ENCODE peak calls at places on chromosome 4, in four cellular contexts. P is nephron progenitor cell, D is astrocyte of the spinal cord, F is HL-60. M is an unnamed sample.
A peak's percentile ranks its signal among the peaks of the same experiment; 100 is the strongest.

GRCh38 chr4:151409470-151410313 is 716 bp downstream of the FHIP1A start:
- DNase-seq in P (peak; percentile 66), D (peak; percentile 8), F (peak; percentile 52), M (peak; percentile 75)

GRCh38 chr4:11297627-11298026 is 131.1 kb downstream of the HS3ST1 start:
- DNase-seq in P (no peak), D (no peak), F (no peak), M (no peak)

GRCh38 chr4:183422962-183423653 is 21.3 kb upstream of the CDKN2AIP start:
- DNase-seq in P (no peak), D (peak; percentile 32), F (no peak), M (peak; percentile 66)

GRCh38 chr4:42282081-42282901 is 115.0 kb upstream of the SHISA3 start:
- DNase-seq in P (peak; percentile 58), D (peak; percentile 77), F (peak; percentile 65), M (peak; percentile 86)

GRCh38 chr4:7906171-7906581 is 33.5 kb downstream of the AFAP1 start:
- DNase-seq in P (no peak), D (peak; percentile 66), F (no peak), M (no peak)

GRCh38 chr4:104421576-104421975 is 73.1 kb downstream of the CXXC4 start:
- DNase-seq in P (no peak), D (no peak), F (no peak), M (no peak)

GRCh38 chr4:118772149-118773081 is 63.5 kb downstream of the SEC24D start:
- DNase-seq in P (no peak), D (peak; percentile 63), F (no peak), M (peak; percentile 56)

GRCh38 chr4:136001791-136002190 is 1530.5 kb downstream of the PCDH18 start:
- DNase-seq in P (no peak), D (no peak), F (no peak), M (no peak)

GRCh38 chr4:123421942-123422781 is 25.6 kb downstream of the SPRY1 start:
- DNase-seq in P (no peak), D (no peak), F (no peak), M (no peak)

GRCh38 chr4:70801265-70801809 is 38.4 kb downstream of the GRSF1 start:
- DNase-seq in P (no peak), D (no peak), F (no peak), M (no peak)

GRCh38 chr4:123750044-123750443 is 353.4 kb downstream of the SPRY1 start:
- DNase-seq in P (peak; percentile 41), D (peak; percentile 33), F (peak; percentile 9), M (no peak)

GRCh38 chr4:160423879-160424451 is 1321.1 kb downstream of the RAPGEF2 start:
- DNase-seq in P (no peak), D (peak; percentile 59), F (no peak), M (peak; percentile 77)

GRCh38 chr4:101355767-101356702 is 8.7 kb upstream of the PPP3CA start:
- DNase-seq in P (no peak), D (peak; percentile 84), F (no peak), M (peak; percentile 80)

GRCh38 chr4:177485528-177485927 is 43.3 kb upstream of the AGA start:
- DNase-seq in P (no peak), D (peak; percentile 89), F (no peak), M (no peak)

GRCh38 chr4:818106-818921 is 7.6 kb downstream of the CPLX1 start:
- DNase-seq in P (no peak), D (no peak), F (no peak), M (no peak)

GRCh38 chr4:71026086-71026485 is 32.6 kb downstream of the DCK start:
- DNase-seq in P (no peak), D (peak; percentile 77), F (no peak), M (peak; percentile 85)

GRCh38 chr4:70183168-70183939 is 12.2 kb upstream of the ODAM start:
- DNase-seq in P (peak; percentile 50), D (peak; percentile 32), F (peak; percentile 15), M (peak; percentile 62)

GRCh38 chr4:74190919-74191397 is 33.0 kb downstream of the MTHFD2L start:
- DNase-seq in P (no peak), D (no peak), F (no peak), M (no peak)

GRCh38 chr4:88937081-88937480 is 119.9 kb downstream of the FAM13A start:
- DNase-seq in P (no peak), D (peak; percentile 24), F (no peak), M (no peak)

GRCh38 chr4:73883306-73883705 is 14.1 kb downstream of the CXCL1 start:
- DNase-seq in P (no peak), D (peak; percentile 89), F (no peak), M (peak; percentile 55)

GRCh38 chr4:7929530-7929951 is 10.1 kb downstream of the AFAP1 start:
- DNase-seq in P (no peak), D (peak; percentile 58), F (no peak), M (peak; percentile 84)

GRCh38 chr4:94419956-94420355 is 31.8 kb upstream of the PDLIM5 start:
- DNase-seq in P (no peak), D (no peak), F (no peak), M (peak; percentile 85)

GRCh38 chr4:128385683-128386304 is 98.2 kb upstream of the PGRMC2 start:
- DNase-seq in P (no peak), D (peak; percentile 89), F (no peak), M (peak; percentile 91)
- TF ChIP-seq CTCF in P (no peak), D (peak; percentile 6), F (no peak), M (no peak)

GRCh38 chr4:25842229-25842840 is 20.5 kb downstream of the SEL1L3 start:
- DNase-seq in P (no peak), D (no peak), F (no peak), M (no peak)
- TF ChIP-seq CTCF in P (no peak), D (no peak), F (no peak), M (no peak)

DNA sequence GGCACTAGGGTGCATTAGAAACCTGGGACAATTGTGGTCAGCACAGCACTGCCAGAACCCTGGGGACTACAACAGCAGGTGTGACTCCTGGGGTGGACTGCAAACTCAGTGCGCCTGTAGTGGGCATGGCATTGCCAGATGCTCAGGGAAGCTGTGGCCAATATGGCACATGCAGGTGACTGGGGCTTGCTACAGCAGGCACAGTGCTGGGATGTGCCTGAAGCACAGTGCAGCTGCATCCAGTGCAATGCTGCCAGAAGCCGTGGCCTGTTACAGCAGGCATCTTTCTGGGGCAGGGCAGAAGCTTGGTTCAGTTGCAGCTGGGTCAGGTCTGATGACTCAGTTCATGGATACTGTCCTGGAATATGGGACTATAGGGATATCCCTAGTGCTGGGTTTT is 445.8 kb downstream of the CCSER1 start:
- DNase-seq in P (no peak), D (no peak), F (no peak), M (peak; percentile 4)
- TF ChIP-seq CTCF in P (no peak), D (no peak), F (no peak), M (no peak)

DNA sequence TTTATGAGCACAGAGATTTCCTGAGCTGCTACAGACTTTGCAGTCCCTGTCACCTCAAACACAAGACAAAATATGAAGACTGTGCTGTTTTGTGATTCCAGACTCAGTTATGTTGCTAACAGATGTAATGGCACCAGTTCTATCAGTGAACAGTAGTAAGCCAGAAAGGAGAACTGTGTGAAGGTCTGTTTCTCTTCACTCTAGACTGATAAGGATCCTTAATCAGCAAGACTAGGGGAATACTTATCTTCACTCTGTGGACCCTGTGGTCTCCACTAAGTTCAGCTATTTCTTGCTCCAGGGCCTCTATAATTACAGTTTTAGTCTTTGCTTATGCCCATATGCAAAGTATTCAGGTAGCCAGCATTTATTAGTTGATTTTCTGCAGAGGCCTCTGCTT is 82.6 kb downstream of the ANXA5 start:
- DNase-seq in P (no peak), D (no peak), F (no peak), M (no peak)
- TF ChIP-seq CTCF in P (no peak), D (no peak), F (no peak), M (no peak)

GRCh38 chr4:140423106-140423505 is 4.3 kb downstream of the CLGN start:
- DNase-seq in P (no peak), D (peak; percentile 19), F (no peak), M (no peak)

GRCh38 chr4:140427104-140427918 is at the start of gene CLGN:
- DNase-seq in P (peak; percentile 95), D (peak; percentile 61), F (peak; percentile 50), M (peak; percentile 65)

GRCh38 chr4:140426610-140427103 is 791 bp downstream of the CLGN start:
- DNase-seq in P (peak; percentile 55), D (peak; percentile 18), F (no peak), M (no peak)

GRCh38 chr4:140427919-140428471 is 547 bp upstream of the CLGN start:
- DNase-seq in P (no peak), D (no peak), F (peak; percentile 33), M (peak; percentile 69)
- TF ChIP-seq CTCF in P (no peak), D (no peak), F (no peak), M (no peak)

GRCh38 chr4:57018930-57019329 is 40.2 kb downstream of the POLR2B start:
- DNase-seq in P (no peak), D (no peak), F (no peak), M (no peak)
- TF ChIP-seq CTCF in P (no peak), D (no peak), F (no peak), M (no peak)

GRCh38 chr4:86592553-86593249 is 1.4 kb upstream of the PTPN13 start:
- DNase-seq in P (no peak), D (peak; percentile 18), F (no peak), M (no peak)

GRCh38 chr4:86593726-86594558 is at the start of gene PTPN13:
- DNase-seq in P (peak; percentile 99), D (peak; percentile 99), F (peak; percentile 48), M (peak; percentile 100)

GRCh38 chr4:86596802-86597201 is 2.7 kb downstream of the PTPN13 start:
- DNase-seq in P (no peak), D (peak; percentile 26), F (no peak), M (peak; percentile 38)

GRCh38 chr4:86595426-86595805 is 1.3 kb downstream of the PTPN13 start:
- DNase-seq in P (peak; percentile 15), D (no peak), F (no peak), M (peak; percentile 62)

DNA sequence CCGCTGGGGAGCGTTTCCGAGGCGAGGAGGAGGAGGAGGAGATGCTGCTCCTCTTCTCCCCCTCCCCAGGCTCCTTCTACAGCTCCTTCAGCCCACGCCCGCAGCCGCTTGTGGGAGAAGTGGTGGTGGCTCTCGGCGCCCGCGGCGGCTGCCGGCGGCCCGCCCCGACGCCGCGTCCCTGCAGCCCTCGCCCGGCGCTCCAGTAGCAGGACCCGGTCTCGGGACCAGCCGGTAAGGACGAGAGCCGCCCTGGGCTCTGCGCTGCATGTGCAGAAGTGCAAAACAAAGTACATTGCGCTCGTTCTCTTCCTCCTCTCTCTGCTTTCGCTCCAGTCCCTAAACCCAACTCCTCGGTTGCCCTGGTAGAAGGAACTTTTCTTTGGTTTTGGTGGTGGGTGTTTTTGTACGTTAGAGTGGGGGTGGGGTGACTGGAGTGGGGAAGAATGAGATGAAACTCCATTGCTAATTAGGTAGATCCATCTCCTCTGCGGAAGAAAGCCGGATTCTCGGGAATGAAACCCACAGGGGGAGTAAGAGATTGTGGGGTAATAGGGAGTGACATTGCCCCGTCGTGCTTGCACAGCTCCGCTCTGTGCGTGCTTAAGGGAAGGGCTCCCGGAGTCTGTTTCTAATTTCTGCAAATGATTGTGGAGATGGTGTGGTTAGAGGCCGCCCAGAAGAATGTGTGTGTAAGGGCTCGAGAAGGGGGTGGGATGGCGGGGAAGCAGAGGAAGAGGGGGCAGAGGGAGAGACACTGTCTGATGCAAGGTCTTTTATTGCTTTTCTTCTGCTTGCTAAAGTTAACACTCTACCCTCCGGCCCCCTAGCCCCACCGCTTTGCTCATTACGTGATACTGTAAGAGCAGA is 677 bp downstream of the PTPN13 start:
- DNase-seq in P (peak; percentile 43), D (peak; percentile 88), F (peak; percentile 23), M (peak; percentile 71)
- TF ChIP-seq CTCF in P (no peak), D (peak; percentile 16), F (no peak), M (no peak)

DNA sequence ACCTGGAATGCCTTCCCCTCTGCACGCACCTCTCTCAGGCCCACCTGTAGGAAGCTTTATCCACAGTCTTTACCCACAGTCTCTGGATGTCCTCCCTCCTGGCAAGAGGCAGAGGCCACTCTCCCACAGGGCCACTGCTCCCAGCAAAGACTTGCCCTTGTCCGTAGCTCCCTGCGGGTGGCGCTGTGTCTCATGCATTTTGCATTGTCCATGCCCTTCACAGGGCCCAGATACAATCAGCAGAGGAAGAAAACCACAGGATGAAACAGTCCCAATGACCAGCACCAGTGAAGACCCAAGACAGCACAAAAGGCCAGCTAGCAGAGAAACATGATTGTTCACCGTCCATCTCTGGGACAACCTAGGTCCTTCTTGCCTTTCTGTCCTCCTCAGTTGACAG is 2.1 kb upstream of the NSG1 start:
- DNase-seq in P (peak; percentile 35), D (no peak), F (peak; percentile 6), M (peak; percentile 68)
- TF ChIP-seq CTCF in P (peak; percentile 18), D (peak; percentile 37), F (peak; percentile 18), M (peak; percentile 28)